ENCODE peak calls at places on chromosome 7, in four cellular contexts. K is activated effector memory CD4-positive, alpha-beta T cell treated with anti-CD3 and anti-CD28 coated beads, Interleukin-2, amount 50 U/mL, for 16 hours; A is Kasumi-1; W is HT-29. P is an unnamed sample.
A peak's percentile ranks its signal among the peaks of the same experiment; 100 is the strongest.

GRCh38 chr7:67573639-67574038 is 577.0 kb downstream of the TYW1 start:
- DNase-seq in K (no peak), A (no peak), W (no peak), P (no peak)

GRCh38 chr7:91915401-91916067 is 25.1 kb upstream of the AKAP9 start:
- DNase-seq in K (no peak), A (no peak), W (no peak), P (no peak)

GRCh38 chr7:12646139-12646538 is 41.3 kb upstream of the ARL4A start:
- DNase-seq in K (no peak), A (no peak), W (no peak), P (no peak)

GRCh38 chr7:17447728-17448478 is 149.5 kb downstream of the AHR start:
- DNase-seq in K (no peak), A (no peak), W (no peak), P (no peak)

GRCh38 chr7:117648203-117648866 is 168.5 kb downstream of the CFTR start:
- DNase-seq in K (no peak), A (no peak), W (no peak), P (no peak)

GRCh38 chr7:411677-412312 is 107.9 kb downstream of the PDGFA start:
- DNase-seq in K (no peak), A (no peak), W (no peak), P (peak; percentile 57)

GRCh38 chr7:128738570-128739047 is 550 bp upstream of the CALU start:
- DNase-seq in K (no peak), A (peak; percentile 66), W (no peak), P (no peak)

GRCh38 chr7:40763319-40764287 is 628.8 kb downstream of the SUGCT start:
- DNase-seq in K (no peak), A (peak; percentile 23), W (no peak), P (no peak)

GRCh38 chr7:152054377-152055230 is 29.1 kb downstream of the GALNT11 start:
- DNase-seq in K (no peak), A (no peak), W (no peak), P (no peak)

GRCh38 chr7:80312139-80312661 is 177.6 kb downstream of the GNAI1 start:
- DNase-seq in K (no peak), A (no peak), W (peak; percentile 88), P (peak; percentile 93)

GRCh38 chr7:101620991-101621390 is 8.1 kb downstream of the MYL10 start:
- DNase-seq in K (no peak), A (no peak), W (no peak), P (no peak)

GRCh38 chr7:116113310-116113709 is 82.7 kb upstream of the TFEC start:
- DNase-seq in K (no peak), A (no peak), W (no peak), P (no peak)

GRCh38 chr7:113657603-113658002 is 261.2 kb downstream of the PPP1R3A start:
- DNase-seq in K (no peak), A (no peak), W (no peak), P (no peak)

GRCh38 chr7:157622000-157622399 is 285.2 kb downstream of the DNAJB6 start:
- DNase-seq in K (peak; percentile 56), A (no peak), W (no peak), P (no peak)

P was measured in DMS153.